ENCODE peak calls at places on chromosomes 5 and 9, in seven cellular contexts. One of them, this sample, is unnamed.

GRCh38 chr5:177405805-177406204 is 3.6 kb downstream of the F12 start:
- DNase-seq in fibroblast of the aortic adventitia: no peak
- DNase-seq in body of pancreas: no peak
- DNase-seq in tibial artery: no peak
- DNase-seq in Calu3: no peak
- DNase-seq in chondrocyte: no peak
- DNase-seq in neural progenitor cell: no peak
- DNase-seq in this sample: no peak

GRCh38 chr9:93246111-93246510 is 62.2 kb downstream of the WNK2 start:
- DNase-seq in fibroblast of the aortic adventitia: no peak
- DNase-seq in body of pancreas: no peak
- DNase-seq in tibial artery: no peak
- DNase-seq in Calu3: no peak
- DNase-seq in chondrocyte: no peak
- DNase-seq in neural progenitor cell: no peak
- DNase-seq in this sample: no peak

GRCh38 chr9:137550241-137550621 is at the start of gene PNPLA7:
- DNase-seq in fibroblast of the aortic adventitia: peak; percentile 59
- DNase-seq in body of pancreas: peak; percentile 90
- DNase-seq in tibial artery: peak; percentile 96
- DNase-seq in Calu3: peak; percentile 77
- DNase-seq in chondrocyte: no peak
- DNase-seq in neural progenitor cell: peak; percentile 84
- DNase-seq in this sample: peak; percentile 45

GRCh38 chr5:155729684-155730059 is 597.3 kb upstream of the SGCD start:
- DNase-seq in fibroblast of the aortic adventitia: no peak
- DNase-seq in body of pancreas: no peak
- DNase-seq in tibial artery: no peak
- DNase-seq in Calu3: no peak
- DNase-seq in chondrocyte: no peak
- DNase-seq in neural progenitor cell: peak; percentile 50
- DNase-seq in this sample: no peak

GRCh38 chr5:60842859-60843692 is 993 bp downstream of the ELOVL7 start:
- DNase-seq in fibroblast of the aortic adventitia: no peak
- DNase-seq in body of pancreas: peak; percentile 31
- DNase-seq in tibial artery: no peak
- DNase-seq in Calu3: peak; percentile 26
- DNase-seq in chondrocyte: no peak
- DNase-seq in neural progenitor cell: peak; percentile 24
- DNase-seq in this sample: no peak

GRCh38 chr5:133952729-133953567 is 15.5 kb downstream of the C5orf15 start:
- DNase-seq in fibroblast of the aortic adventitia: peak; percentile 98
- DNase-seq in body of pancreas: no peak
- DNase-seq in tibial artery: peak; percentile 93
- DNase-seq in Calu3: no peak
- DNase-seq in chondrocyte: no peak
- DNase-seq in neural progenitor cell: no peak
- DNase-seq in this sample: no peak

GRCh38 chr9:9997585-9997984 is 615.2 kb downstream of the PTPRD start:
- DNase-seq in fibroblast of the aortic adventitia: no peak
- DNase-seq in body of pancreas: no peak
- DNase-seq in tibial artery: no peak
- DNase-seq in Calu3: no peak
- DNase-seq in chondrocyte: no peak
- DNase-seq in neural progenitor cell: no peak
- DNase-seq in this sample: no peak

GRCh38 chr5:133967715-133968056 is 739 bp downstream of the C5orf15 start:
- DNase-seq in fibroblast of the aortic adventitia: peak; percentile 50
- DNase-seq in body of pancreas: peak; percentile 18
- DNase-seq in tibial artery: no peak
- DNase-seq in Calu3: peak; percentile 29
- DNase-seq in chondrocyte: no peak
- DNase-seq in neural progenitor cell: peak; percentile 31
- DNase-seq in this sample: no peak

GRCh38 chr9:95755421-95755730 is 120.1 kb upstream of the ERCC6L2 start:
- DNase-seq in fibroblast of the aortic adventitia: no peak
- DNase-seq in body of pancreas: no peak
- DNase-seq in tibial artery: no peak
- DNase-seq in Calu3: no peak
- DNase-seq in chondrocyte: no peak
- DNase-seq in neural progenitor cell: no peak
- DNase-seq in this sample: no peak

GRCh38 chr5:91486638-91487037 is 103.5 kb upstream of the ARRDC3 start:
- DNase-seq in fibroblast of the aortic adventitia: no peak
- DNase-seq in body of pancreas: no peak
- DNase-seq in tibial artery: no peak
- DNase-seq in Calu3: no peak
- DNase-seq in chondrocyte: no peak
- DNase-seq in neural progenitor cell: no peak
- DNase-seq in this sample: no peak

GRCh38 chr9:35705372-35705771 is 15.6 kb upstream of the TPM2 start:
- DNase-seq in fibroblast of the aortic adventitia: no peak
- DNase-seq in body of pancreas: no peak
- DNase-seq in tibial artery: no peak
- DNase-seq in Calu3: no peak
- DNase-seq in chondrocyte: no peak
- DNase-seq in neural progenitor cell: no peak
- DNase-seq in this sample: no peak

GRCh38 chr5:124524552-124525232 is 221.7 kb downstream of the ZNF608 start:
- DNase-seq in fibroblast of the aortic adventitia: no peak
- DNase-seq in body of pancreas: no peak
- DNase-seq in tibial artery: no peak
- DNase-seq in Calu3: no peak
- DNase-seq in chondrocyte: no peak
- DNase-seq in neural progenitor cell: no peak
- DNase-seq in this sample: no peak

DNA sequence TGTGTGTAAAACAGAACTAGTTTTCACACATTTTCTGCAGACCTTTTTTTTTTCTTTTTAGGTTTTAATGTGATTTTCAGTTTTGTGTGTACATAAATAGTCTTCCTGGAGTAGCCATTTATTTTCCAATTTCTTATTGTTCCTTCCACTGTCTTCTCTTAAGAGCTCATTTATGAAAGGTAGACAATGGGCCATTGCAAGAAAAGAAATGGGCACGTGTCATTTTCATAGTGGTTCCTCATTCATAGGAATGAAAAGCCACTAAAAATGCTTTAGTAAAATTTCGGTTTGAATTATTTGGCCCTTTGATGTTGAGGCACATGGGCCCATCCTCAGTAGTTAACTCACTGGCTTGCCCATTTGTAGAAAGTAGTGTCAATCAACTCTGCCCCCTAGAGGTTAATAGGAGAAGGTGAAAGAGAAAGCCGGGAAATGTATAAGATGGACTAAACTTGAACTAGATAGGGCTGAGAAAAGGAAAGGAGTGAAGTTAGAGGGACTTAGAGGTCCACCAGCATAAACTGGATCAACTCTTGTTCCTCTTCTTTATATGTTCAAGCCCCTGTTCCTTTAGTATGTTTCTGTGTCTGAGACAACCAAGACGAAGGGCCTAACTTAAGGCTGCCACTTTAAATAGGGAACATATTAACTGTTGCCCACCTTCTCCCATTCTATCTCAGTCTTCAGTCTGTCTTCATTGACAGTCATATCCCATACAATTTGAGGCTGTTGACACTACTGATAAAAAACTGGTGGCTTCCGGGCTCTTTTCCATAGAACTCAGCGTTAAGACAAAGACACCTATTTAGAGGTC is 72.6 kb downstream of the SMARCA2 start:
- DNase-seq in fibroblast of the aortic adventitia: peak; percentile 59
- DNase-seq in body of pancreas: no peak
- DNase-seq in tibial artery: no peak
- DNase-seq in Calu3: no peak
- DNase-seq in chondrocyte: no peak
- DNase-seq in neural progenitor cell: peak; percentile 31
- DNase-seq in this sample: no peak
- TF ChIP-seq CTCF in fibroblast of the aortic adventitia: peak; percentile 72
- TF ChIP-seq CTCF in body of pancreas: peak; percentile 39
- TF ChIP-seq CTCF in tibial artery: peak; percentile 43
- TF ChIP-seq CTCF in Calu3: peak; percentile 25
- TF ChIP-seq CTCF in chondrocyte: peak; percentile 79
- TF ChIP-seq CTCF in neural progenitor cell: peak; percentile 77
- TF ChIP-seq CTCF in this sample: peak; percentile 62

GRCh38 chr5:150989695-150990094 is 30.7 kb upstream of the GPX3 start:
- DNase-seq in fibroblast of the aortic adventitia: no peak
- DNase-seq in body of pancreas: no peak
- DNase-seq in tibial artery: no peak
- DNase-seq in Calu3: no peak
- DNase-seq in chondrocyte: no peak
- DNase-seq in neural progenitor cell: peak; percentile 39
- DNase-seq in this sample: no peak
- TF ChIP-seq CTCF in fibroblast of the aortic adventitia: no peak
- TF ChIP-seq CTCF in body of pancreas: no peak
- TF ChIP-seq CTCF in tibial artery: no peak
- TF ChIP-seq CTCF in Calu3: peak; percentile 9
- TF ChIP-seq CTCF in chondrocyte: peak; percentile 26
- TF ChIP-seq CTCF in neural progenitor cell: peak; percentile 53
- TF ChIP-seq CTCF in this sample: no peak

DNA sequence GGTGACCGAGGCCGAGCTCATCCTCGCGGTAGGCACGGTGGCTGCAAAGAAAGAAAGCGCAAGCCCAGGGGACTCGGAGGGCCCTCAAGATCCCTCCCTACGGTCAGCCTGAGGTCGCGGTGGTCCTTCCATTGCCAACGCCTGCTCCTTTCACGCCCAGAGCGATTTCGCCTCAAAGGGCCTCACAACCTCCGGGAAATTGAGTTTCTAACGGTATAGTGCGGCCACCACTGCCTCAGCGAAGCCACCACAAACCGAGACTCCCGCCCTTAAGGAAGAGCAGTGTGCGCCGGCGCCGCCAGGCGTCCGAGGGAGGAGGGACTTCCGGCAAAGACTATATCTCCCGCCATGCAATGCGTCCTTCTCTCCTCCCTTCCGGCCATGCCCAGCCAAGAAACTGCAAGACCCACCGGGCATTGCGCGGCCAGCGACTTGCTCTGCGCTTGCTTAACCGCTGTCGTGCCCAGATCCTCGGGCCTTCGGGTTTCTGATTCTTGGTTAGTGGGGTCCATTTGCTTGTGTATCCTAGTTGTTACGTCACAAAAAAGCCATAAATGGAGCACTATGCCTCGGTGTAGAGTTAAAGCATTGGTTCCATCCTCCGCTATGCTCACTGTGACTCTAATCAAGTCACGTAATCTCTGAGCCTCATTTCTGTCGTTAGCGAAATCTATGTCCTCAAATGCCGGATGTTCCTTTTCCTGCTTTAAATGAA is at the start of gene HAUS6:
- DNase-seq in fibroblast of the aortic adventitia: peak; percentile 97
- DNase-seq in body of pancreas: peak; percentile 95
- DNase-seq in tibial artery: peak; percentile 98
- DNase-seq in Calu3: peak; percentile 88
- DNase-seq in chondrocyte: peak; percentile 97
- DNase-seq in neural progenitor cell: peak; percentile 96
- DNase-seq in this sample: peak; percentile 75
- TF ChIP-seq CTCF in fibroblast of the aortic adventitia: peak; percentile 78
- TF ChIP-seq CTCF in body of pancreas: peak; percentile 36
- TF ChIP-seq CTCF in tibial artery: peak; percentile 87
- TF ChIP-seq CTCF in Calu3: peak; percentile 27
- TF ChIP-seq CTCF in chondrocyte: peak; percentile 62
- TF ChIP-seq CTCF in neural progenitor cell: peak; percentile 49
- TF ChIP-seq CTCF in this sample: peak; percentile 58

GRCh38 chr9:133507246-133507965 is 17.4 kb downstream of the MYMK start:
- DNase-seq in fibroblast of the aortic adventitia: no peak
- DNase-seq in body of pancreas: no peak
- DNase-seq in tibial artery: no peak
- DNase-seq in Calu3: no peak
- DNase-seq in chondrocyte: no peak
- DNase-seq in neural progenitor cell: no peak
- DNase-seq in this sample: no peak
- TF ChIP-seq CTCF in fibroblast of the aortic adventitia: no peak
- TF ChIP-seq CTCF in body of pancreas: no peak
- TF ChIP-seq CTCF in tibial artery: no peak
- TF ChIP-seq CTCF in Calu3: no peak
- TF ChIP-seq CTCF in chondrocyte: no peak
- TF ChIP-seq CTCF in neural progenitor cell: no peak
- TF ChIP-seq CTCF in this sample: no peak

GRCh38 chr5:37554403-37554739 is 175.3 kb downstream of the WDR70 start:
- DNase-seq in fibroblast of the aortic adventitia: no peak
- DNase-seq in body of pancreas: no peak
- DNase-seq in tibial artery: no peak
- DNase-seq in Calu3: no peak
- DNase-seq in chondrocyte: no peak
- DNase-seq in neural progenitor cell: no peak
- DNase-seq in this sample: no peak

GRCh38 chr5:37553720-37554402 is 174.7 kb downstream of the WDR70 start:
- DNase-seq in fibroblast of the aortic adventitia: peak; percentile 73
- DNase-seq in body of pancreas: no peak
- DNase-seq in tibial artery: no peak
- DNase-seq in Calu3: no peak
- DNase-seq in chondrocyte: no peak
- DNase-seq in neural progenitor cell: no peak
- DNase-seq in this sample: no peak

GRCh38 chr5:37557734-37558293 is 178.7 kb downstream of the WDR70 start:
- DNase-seq in fibroblast of the aortic adventitia: no peak
- DNase-seq in body of pancreas: no peak
- DNase-seq in tibial artery: no peak
- DNase-seq in Calu3: no peak
- DNase-seq in chondrocyte: no peak
- DNase-seq in neural progenitor cell: no peak
- DNase-seq in this sample: no peak

GRCh38 chr5:37552770-37553719 is 173.9 kb downstream of the WDR70 start:
- DNase-seq in fibroblast of the aortic adventitia: peak; percentile 93
- DNase-seq in body of pancreas: no peak
- DNase-seq in tibial artery: no peak
- DNase-seq in Calu3: peak; percentile 2
- DNase-seq in chondrocyte: no peak
- DNase-seq in neural progenitor cell: no peak
- DNase-seq in this sample: no peak

DNA sequence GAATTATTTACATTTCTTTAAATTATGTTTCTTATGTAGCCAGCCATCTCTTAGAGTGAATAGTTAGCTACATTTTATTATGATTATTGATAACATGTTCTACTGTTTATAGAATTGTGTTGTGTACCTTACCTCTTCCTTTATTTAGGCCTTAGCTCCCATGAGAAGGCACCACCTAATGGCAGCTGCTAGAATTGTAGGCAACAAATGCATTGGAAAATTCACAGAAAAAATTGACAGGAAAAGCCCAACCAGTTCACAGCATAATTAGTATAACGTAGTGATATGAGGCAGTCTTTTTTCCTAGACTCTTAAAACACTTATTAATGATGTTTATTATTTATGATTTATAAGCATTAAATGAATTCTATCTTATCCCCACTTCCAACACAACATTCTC is 175.8 kb downstream of the WDR70 start:
- DNase-seq in fibroblast of the aortic adventitia: no peak
- DNase-seq in body of pancreas: no peak
- DNase-seq in tibial artery: no peak
- DNase-seq in Calu3: no peak
- DNase-seq in chondrocyte: no peak
- DNase-seq in neural progenitor cell: peak; percentile 41
- DNase-seq in this sample: no peak
- TF ChIP-seq CTCF in fibroblast of the aortic adventitia: peak; percentile 20
- TF ChIP-seq CTCF in body of pancreas: peak; percentile 18
- TF ChIP-seq CTCF in tibial artery: no peak
- TF ChIP-seq CTCF in Calu3: peak; percentile 15
- TF ChIP-seq CTCF in chondrocyte: peak; percentile 62
- TF ChIP-seq CTCF in neural progenitor cell: peak; percentile 70
- TF ChIP-seq CTCF in this sample: peak; percentile 48